ENCODE peak calls at places on chromosomes 16 and 17, in seven cellular contexts. W, B, S, M, U, V and K are unnamed samples.

GRCh38 chr17:18974407-18975149 is 22.6 kb downstream of the SLC5A10 start:
- DNase-seq in W (no peak), B (no peak), S (peak; percentile 53), M (no peak), U (no peak), V (no peak), K (no peak)

GRCh38 chr17:67055811-67056745 is 11.7 kb downstream of the CACNG1 start:
- DNase-seq in W (no peak), B (no peak), S (no peak), M (peak; percentile 72), U (no peak), V (no peak), K (no peak)

GRCh38 chr17:73265646-73266640 is 4.3 kb upstream of the CPSF4L start:
- DNase-seq in W (no peak), B (no peak), S (no peak), M (no peak), U (no peak), V (no peak), K (no peak)

GRCh38 chr16:28191364-28191985 is 20.3 kb downstream of the XPO6 start:
- DNase-seq in W (no peak), B (no peak), S (peak; percentile 46), M (no peak), U (no peak), V (no peak), K (no peak)

GRCh38 chr17:35906559-35907265 is 23.9 kb downstream of the RDM1 start:
- DNase-seq in W (no peak), B (no peak), S (no peak), M (no peak), U (no peak), V (no peak), K (peak; percentile 18)

GRCh38 chr17:79810138-79811027 is 13.5 kb upstream of the CBX8 start:
- DNase-seq in W (peak; percentile 71), B (no peak), S (peak; percentile 93), M (peak; percentile 78), U (peak; percentile 60), V (peak; percentile 77), K (peak; percentile 84)

GRCh38 chr16:67184453-67185002 is 765 bp upstream of the MATCAP1 start:
- DNase-seq in W (no peak), B (no peak), S (no peak), M (no peak), U (no peak), V (no peak), K (no peak)

GRCh38 chr16:19861069-19861468 is 23.6 kb downstream of the GPRC5B start:
- DNase-seq in W (no peak), B (no peak), S (no peak), M (no peak), U (no peak), V (no peak), K (no peak)

GRCh38 chr17:67420994-67421393 is 43.9 kb downstream of the PITPNC1 start:
- DNase-seq in W (no peak), B (no peak), S (no peak), M (no peak), U (no peak), V (no peak), K (no peak)

DNA sequence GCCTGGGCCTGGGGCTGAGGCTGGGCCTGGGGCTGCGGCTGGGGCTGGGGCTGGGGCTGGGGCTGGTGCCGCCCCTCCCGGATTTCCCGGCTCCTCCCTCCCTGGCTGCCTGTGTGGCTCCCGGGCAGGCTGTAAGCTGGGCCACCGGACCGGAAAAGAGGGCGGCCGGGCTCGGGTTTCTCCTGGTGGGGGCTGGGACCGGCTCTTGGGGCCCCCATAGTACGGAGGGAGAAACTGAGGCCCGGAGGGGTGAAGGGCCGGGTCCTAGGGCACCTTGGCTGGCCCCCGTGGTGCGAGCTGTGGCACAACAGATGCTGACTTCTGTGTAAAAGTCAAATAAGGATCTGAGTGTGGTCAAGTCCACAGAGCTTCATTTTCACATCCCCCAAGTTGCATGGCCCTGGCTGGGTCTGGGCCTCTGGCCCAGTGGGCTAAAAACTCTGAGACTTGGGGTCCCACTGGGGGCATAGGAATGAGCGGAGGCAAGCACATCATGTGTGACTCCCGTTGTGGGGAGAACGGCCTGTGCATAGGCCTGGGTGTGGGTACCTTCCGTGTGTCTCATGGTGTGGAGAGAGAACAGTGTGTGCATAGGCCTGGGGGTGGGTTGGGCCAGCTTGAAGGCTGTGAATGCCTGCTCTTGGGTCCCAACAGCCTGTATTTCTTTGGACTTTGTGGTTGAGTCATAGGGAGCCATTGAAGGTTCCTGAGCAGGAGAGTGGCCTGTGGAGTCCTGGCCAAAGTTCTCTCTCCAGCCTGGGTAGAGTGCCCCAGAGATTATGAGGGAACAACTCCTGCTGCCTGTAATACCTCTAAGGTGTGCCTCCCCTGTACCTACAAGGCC is 123.9 kb upstream of the CIBAR2 start:
- DNase-seq in W (peak; percentile 53), B (no peak), S (no peak), M (no peak), U (peak; percentile 63), V (peak; percentile 68), K (no peak)
- H3K4me3 ChIP-seq in W (peak overlapping the region; percentile 60), B (peak overlapping the region; percentile 30), S (peak overlapping the region; percentile 55), M (no peak overlapping the region), U (peak overlapping the region; percentile 46), V (peak overlapping the region; percentile 33), K (no peak overlapping the region)

GRCh38 chr17:7438050-7438614 is 1.2 kb upstream of the FGF11 start:
- DNase-seq in W (peak; percentile 78), B (no peak), S (no peak), M (peak; percentile 29), U (peak; percentile 74), V (peak; percentile 83), K (peak; percentile 39)
- H3K4me3 ChIP-seq in W (peak overlapping the region; percentile 69), B (peak overlapping the region; percentile 22), S (no peak overlapping the region), M (peak overlapping the region; percentile 55), U (peak overlapping the region; percentile 48), V (peak overlapping the region; percentile 45), K (peak overlapping the region; percentile 13)

DNA sequence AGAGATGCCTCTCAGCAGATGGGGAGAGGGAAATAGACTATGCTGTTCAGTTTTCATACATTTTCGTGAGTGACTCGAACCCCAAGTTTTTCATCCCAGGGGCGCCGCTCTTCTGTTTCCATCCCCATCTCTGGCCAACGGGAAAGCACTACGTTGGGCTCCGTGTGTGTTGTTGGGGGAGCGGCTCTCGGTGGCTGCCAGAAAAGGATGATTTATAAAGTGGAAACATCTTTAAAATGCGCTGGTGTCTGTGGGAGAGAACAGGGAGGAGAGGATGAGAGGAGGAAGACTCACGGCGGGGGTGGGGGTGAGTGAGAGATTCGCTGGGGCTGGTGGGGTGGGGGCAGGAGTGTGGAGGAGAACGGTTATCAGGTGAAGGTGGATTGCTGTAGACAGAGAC is 5.8 kb downstream of the TBX4 start:
- DNase-seq in W (no peak), B (no peak), S (no peak), M (no peak), U (no peak), V (no peak), K (no peak)
- H3K4me3 ChIP-seq in W (peak overlapping the region; percentile 54), B (no peak overlapping the region), S (no peak overlapping the region), M (no peak overlapping the region), U (peak overlapping the region; percentile 25), V (no peak overlapping the region), K (peak overlapping the region; percentile 79)

GRCh38 chr17:40112191-40112590 is 9.6 kb upstream of the MSL1 start:
- DNase-seq in W (no peak), B (no peak), S (no peak), M (no peak), U (no peak), V (no peak), K (no peak)

GRCh38 chr17:40113110-40113960 is 8.4 kb upstream of the MSL1 start:
- DNase-seq in W (peak; percentile 91), B (peak; percentile 90), S (peak; percentile 94), M (peak; percentile 97), U (peak; percentile 95), V (peak; percentile 93), K (peak; percentile 95)

GRCh38 chr17:40115101-40115436 is 6.7 kb upstream of the MSL1 start:
- DNase-seq in W (no peak), B (no peak), S (no peak), M (no peak), U (no peak), V (no peak), K (no peak)

GRCh38 chr17:40112718-40113109 is 9.1 kb upstream of the MSL1 start:
- DNase-seq in W (no peak), B (no peak), S (no peak), M (no peak), U (peak; percentile 40), V (peak; percentile 23), K (no peak)

GRCh38 chr17:40113961-40114272 is 7.9 kb upstream of the MSL1 start:
- DNase-seq in W (no peak), B (no peak), S (no peak), M (no peak), U (no peak), V (no peak), K (peak; percentile 66)
- H3K4me3 ChIP-seq in W (peak overlapping the region; percentile 66), B (no peak overlapping the region), S (peak overlapping the region; percentile 60), M (peak overlapping the region; percentile 64), U (peak overlapping the region; percentile 46), V (peak overlapping the region; percentile 45), K (peak overlapping the region; percentile 48)

GRCh38 chr17:58330544-58330996 is 2.0 kb upstream of the TSPOAP1 start:
- DNase-seq in W (peak; percentile 11), B (no peak), S (no peak), M (peak; percentile 61), U (no peak), V (no peak), K (no peak)
- H3K4me3 ChIP-seq in W (peak overlapping the region; percentile 55), B (no peak overlapping the region), S (no peak overlapping the region), M (peak overlapping the region; percentile 98), U (peak overlapping the region; percentile 43), V (peak overlapping the region; percentile 44), K (no peak overlapping the region)

DNA sequence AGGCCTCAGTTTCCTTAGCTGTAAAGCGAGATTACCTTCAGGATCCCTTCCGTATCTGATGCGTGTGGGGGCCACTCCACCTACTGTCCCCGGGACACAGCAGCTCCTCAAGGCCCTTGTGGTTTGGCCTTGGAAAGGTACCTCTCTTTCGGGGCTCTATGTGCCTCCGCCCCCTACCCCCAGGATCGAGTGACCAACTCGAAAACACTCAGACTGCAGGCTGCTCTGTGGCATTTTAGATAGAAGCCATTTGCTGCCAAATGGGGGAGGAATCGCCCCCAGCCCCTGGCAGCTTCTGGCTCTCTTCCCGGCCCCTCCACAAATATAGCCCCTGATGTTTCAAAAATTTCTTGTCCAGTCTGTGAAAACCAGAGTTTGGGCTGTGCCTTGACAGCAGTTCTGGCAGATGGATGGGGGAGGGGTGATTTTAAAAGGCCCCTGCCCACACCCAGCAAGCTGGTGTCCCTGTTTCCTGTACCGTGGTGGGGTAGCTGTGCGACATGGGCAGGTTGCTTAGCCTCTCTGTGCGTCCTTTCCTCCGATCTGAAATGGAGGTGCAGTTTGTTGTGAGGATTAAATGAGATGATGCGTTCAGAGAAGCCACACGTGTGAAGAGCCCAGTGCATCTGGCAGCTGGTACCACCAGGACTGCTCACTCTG is 1.1 kb upstream of the WFIKKN2 start:
- DNase-seq in W (no peak), B (no peak), S (no peak), M (no peak), U (no peak), V (no peak), K (no peak)
- H3K4me3 ChIP-seq in W (peak overlapping the region; percentile 55), B (no peak overlapping the region), S (no peak overlapping the region), M (no peak overlapping the region), U (peak overlapping the region; percentile 43), V (peak overlapping the region; percentile 40), K (no peak overlapping the region)